ENCODE peak calls at places on chromosome 6, in four cellular contexts. C is H9; A is activated CD4-positive, CD25-positive, alpha-beta regulatory T cell; T is AG08396. R is an unnamed sample.

GRCh38 chr6:163459007-163459406 is 44.5 kb downstream of the QKI start:
- DNase-seq in C (no peak), A (no peak), T (no peak), R (no peak)

GRCh38 chr6:30490031-30490876 is 945 bp downstream of the HLA-E start:
- DNase-seq in C (peak; percentile 83), A (peak; percentile 78), T (peak; percentile 87), R (peak; percentile 93)

GRCh38 chr6:11067348-11067747 is 23.2 kb upstream of the ELOVL2 start:
- DNase-seq in C (no peak), A (no peak), T (no peak), R (no peak)

GRCh38 chr6:153976921-153977693 is 61.9 kb upstream of the OPRM1 start:
- DNase-seq in C (no peak), A (no peak), T (peak; percentile 2), R (no peak)

GRCh38 chr6:12170351-12171079 is 119.6 kb upstream of the EDN1 start:
- DNase-seq in C (no peak), A (no peak), T (no peak), R (no peak)

GRCh38 chr6:108896111-108896661 is 48.0 kb downstream of the ARMC2 start:
- DNase-seq in C (no peak), A (no peak), T (peak; percentile 52), R (no peak)

GRCh38 chr6:42440027-42440426 is 11.7 kb downstream of the TRERF1 start:
- DNase-seq in C (no peak), A (no peak), T (no peak), R (no peak)

GRCh38 chr6:79672631-79673065 is 41.5 kb downstream of the SH3BGRL2 start:
- DNase-seq in C (no peak), A (no peak), T (peak; percentile 8), R (no peak)

GRCh38 chr6:32886674-32887383 is 32.8 kb downstream of the PSMB9 start:
- DNase-seq in C (no peak), A (no peak), T (peak; percentile 68), R (no peak)

GRCh38 chr6:65004283-65004682 is 702.7 kb downstream of the EYS start:
- DNase-seq in C (no peak), A (no peak), T (no peak), R (no peak)

GRCh38 chr6:89161326-89162046 is 15.6 kb downstream of the PM20D2 start:
- DNase-seq in C (peak; percentile 66), A (no peak), T (no peak), R (no peak)

GRCh38 chr6:116971959-116972358 is 94.9 kb downstream of the RFX6 start:
- DNase-seq in C (no peak), A (no peak), T (peak; percentile 22), R (no peak)

GRCh38 chr6:24078200-24078599 is 47.8 kb upstream of the NRSN1 start:
- DNase-seq in C (no peak), A (no peak), T (no peak), R (no peak)

GRCh38 chr6:41644297-41644879 is 6.1 kb downstream of the MDFI start:
- DNase-seq in C (no peak), A (no peak), T (no peak), R (peak; percentile 74)

GRCh38 chr6:140579918-140580317 is 1205.5 kb upstream of the CITED2 start:
- DNase-seq in C (no peak), A (no peak), T (no peak), R (no peak)

GRCh38 chr6:121430514-121431460 is 4.7 kb upstream of the GJA1 start:
- DNase-seq in C (no peak), A (no peak), T (peak; percentile 34), R (no peak)

GRCh38 chr6:119791746-119792145 is 442.2 kb upstream of the MAN1A1 start:
- DNase-seq in C (no peak), A (no peak), T (no peak), R (no peak)

GRCh38 chr6:56518995-56519767 is 123.5 kb downstream of the DST start:
- DNase-seq in C (no peak), A (no peak), T (no peak), R (no peak)

GRCh38 chr6:131949615-131949908 is 1.6 kb downstream of the CCN2 start:
- DNase-seq in C (no peak), A (no peak), T (no peak), R (no peak)

GRCh38 chr6:134683783-134684765 is 265.8 kb downstream of the ALDH8A1 start:
- DNase-seq in C (no peak), A (no peak), T (no peak), R (no peak)

GRCh38 chr6:43742931-43743632 is 26.9 kb upstream of the VEGFA start:
- DNase-seq in C (peak; percentile 15), A (no peak), T (no peak), R (no peak)

GRCh38 chr6:158399040-158399700 is 86.9 kb downstream of the TULP4 start:
- DNase-seq in C (no peak), A (no peak), T (no peak), R (no peak)

R was measured in posterior vena cava.